ENCODE peak calls at places on chromosomes 1 and 21, in four cellular contexts. V is type B pancreatic cell, P is HFF-Myc, A is spleen. J is an unnamed sample.

GRCh38 chr1:7646981-7647901 is 123.9 kb upstream of the VAMP3 start:
- DNase-seq in V (peak; percentile 85), P (no peak), A (peak; percentile 93), J (peak; percentile 54)

GRCh38 chr1:233327938-233328660 is 575 bp downstream of the MAP3K21 start:
- DNase-seq in V (peak; percentile 69), P (no peak), A (peak; percentile 91), J (no peak)

GRCh38 chr21:42381347-42381984 is 14.4 kb downstream of the TMPRSS3 start:
- DNase-seq in V (no peak), P (no peak), A (peak; percentile 69), J (no peak)

GRCh38 chr1:19122668-19123067 is 87.4 kb downstream of the UBR4 start:
- DNase-seq in V (no peak), P (no peak), A (no peak), J (no peak)

GRCh38 chr1:31897534-31898100 is 40.6 kb downstream of the PTP4A2 start:
- DNase-seq in V (no peak), P (no peak), A (no peak), J (no peak)

GRCh38 chr1:84719477-84720274 is 29.4 kb upstream of the SSX2IP start:
- DNase-seq in V (no peak), P (no peak), A (no peak), J (no peak)

GRCh38 chr21:45970674-45971486 is 10.7 kb upstream of the COL6A1 start:
- DNase-seq in V (peak; percentile 79), P (no peak), A (peak; percentile 81), J (no peak)

GRCh38 chr1:231494439-231495110 is 33.9 kb upstream of the TSNAX start:
- DNase-seq in V (no peak), P (no peak), A (no peak), J (no peak)

GRCh38 chr1:149844096-149844495 is 55.3 kb upstream of the BOLA1 start:
- DNase-seq in V (no peak), P (no peak), A (no peak), J (no peak)

GRCh38 chr1:85343612-85344255 is 67.3 kb upstream of the BCL10 start:
- DNase-seq in V (no peak), P (no peak), A (no peak), J (no peak)

GRCh38 chr21:45950740-45951515 is 30.6 kb upstream of the COL6A1 start:
- DNase-seq in V (no peak), P (no peak), A (no peak), J (no peak)

GRCh38 chr1:224377676-224378006 is 21.0 kb downstream of the CNIH4 start:
- DNase-seq in V (no peak), P (no peak), A (no peak), J (no peak)

GRCh38 chr1:59357645-59358044 is 60.8 kb downstream of the FGGY start:
- DNase-seq in V (no peak), P (no peak), A (no peak), J (no peak)

GRCh38 chr1:32215629-32216505 is 6.3 kb downstream of the TMEM234 start:
- DNase-seq in V (no peak), P (no peak), A (no peak), J (no peak)

GRCh38 chr1:20115916-20116315 is 3.4 kb downstream of the PLA2G2D start:
- DNase-seq in V (no peak), P (no peak), A (no peak), J (no peak)

DNA sequence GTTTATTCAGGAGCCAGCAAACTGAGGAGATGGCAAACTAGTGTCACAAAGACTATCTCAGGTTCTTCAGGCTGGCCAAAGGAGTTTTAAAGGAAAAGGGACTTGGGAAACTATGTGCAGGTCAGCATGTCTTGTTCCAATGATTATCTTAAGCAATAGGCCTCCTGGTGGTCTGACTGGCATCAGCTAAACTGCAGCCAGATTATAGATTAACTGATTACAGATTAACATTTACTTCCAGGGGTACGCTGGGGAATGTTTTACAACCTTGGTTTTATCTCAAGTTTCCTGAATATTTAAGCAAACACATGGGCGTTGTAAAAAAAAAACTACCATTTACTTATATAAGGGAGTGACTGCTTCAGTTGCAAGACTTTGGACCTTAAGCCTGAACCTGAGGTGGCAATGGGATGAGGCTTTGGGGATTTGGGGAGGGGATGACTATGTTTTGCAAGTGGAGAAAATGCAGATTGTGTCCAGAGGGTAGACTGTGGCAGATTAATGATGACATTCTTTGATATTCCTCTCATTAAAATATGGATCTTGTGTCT is 600.7 kb upstream of the B3GALT2 start:
- DNase-seq in V (no peak), P (no peak), A (no peak), J (no peak)
- TF ChIP-seq CTCF in V (no peak), P (no peak), A (no peak), J (no peak)

GRCh38 chr1:228429007-228429406 is 12.3 kb upstream of the TRIM17 start:
- DNase-seq in V (no peak), P (no peak), A (peak; percentile 22), J (no peak)
- TF ChIP-seq CTCF in V (no peak), P (no peak), A (no peak), J (no peak)

GRCh38 chr1:29240400-29240837 is 4.1 kb downstream of the PTPRU start:
- DNase-seq in V (no peak), P (no peak), A (no peak), J (no peak)
- TF ChIP-seq CTCF in V (peak; percentile 17), P (peak; percentile 27), A (no peak), J (no peak)

GRCh38 chr1:214272964-214273533 is 7.9 kb upstream of the SMYD2 start:
- DNase-seq in V (no peak), P (no peak), A (no peak), J (no peak)

GRCh38 chr1:214271995-214272731 is 8.8 kb upstream of the SMYD2 start:
- DNase-seq in V (no peak), P (no peak), A (no peak), J (no peak)

GRCh38 chr1:214270097-214270635 is 10.8 kb upstream of the SMYD2 start:
- DNase-seq in V (no peak), P (no peak), A (no peak), J (no peak)

GRCh38 chr1:214276786-214277185 is 4.2 kb upstream of the SMYD2 start:
- DNase-seq in V (no peak), P (no peak), A (no peak), J (no peak)

DNA sequence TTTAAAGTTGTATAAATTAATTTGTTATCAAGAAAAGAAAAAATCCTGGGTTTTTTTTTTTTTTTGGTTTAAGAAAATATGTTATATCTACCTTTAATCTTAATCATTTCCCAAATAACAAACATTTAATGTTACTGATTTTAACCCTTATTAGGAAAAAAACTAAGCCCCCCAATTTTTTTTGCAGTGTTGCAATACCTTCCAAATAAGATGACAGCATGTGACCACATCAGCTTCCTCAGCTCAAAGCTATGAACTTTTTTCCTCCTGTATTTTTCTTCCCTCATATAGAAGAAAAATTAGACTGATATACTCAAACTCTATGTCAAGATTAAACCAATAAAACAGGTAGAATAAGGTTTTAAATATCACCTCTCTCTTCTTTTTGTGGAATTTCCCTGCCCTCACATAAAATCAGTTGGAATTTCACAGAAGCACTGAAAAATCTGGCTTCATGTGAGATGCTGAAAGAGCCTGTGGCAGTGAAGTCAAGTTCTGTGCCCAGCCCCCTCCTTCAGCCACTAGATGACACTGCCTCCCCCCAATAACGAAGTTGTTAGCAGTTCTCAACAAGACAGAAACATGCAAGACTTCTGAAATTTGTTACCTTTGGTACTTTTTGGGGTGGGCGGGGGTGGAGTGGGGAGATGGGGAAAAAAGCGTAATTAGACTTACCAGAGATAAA is 9.6 kb upstream of the SMYD2 start:
- DNase-seq in V (no peak), P (no peak), A (no peak), J (no peak)
- TF ChIP-seq CTCF in V (no peak), P (no peak), A (no peak), J (no peak)

GRCh38 chr1:230220478-230220877 is 153.4 kb downstream of the GALNT2 start:
- DNase-seq in V (no peak), P (no peak), A (no peak), J (no peak)
- TF ChIP-seq CTCF in V (peak; percentile 39), P (no peak), A (no peak), J (no peak)

GRCh38 chr1:184545601-184546000 is 158.8 kb downstream of the C1orf21 start:
- DNase-seq in V (no peak), P (no peak), A (no peak), J (no peak)
- TF ChIP-seq CTCF in V (no peak), P (no peak), A (no peak), J (no peak)

GRCh38 chr1:116379674-116380498 is 6.8 kb downstream of the ATP1A1 start:
- DNase-seq in V (no peak), P (no peak), A (no peak), J (no peak)
- TF ChIP-seq CTCF in V (no peak), P (no peak), A (no peak), J (no peak)